ENCODE peak calls at places on chromosomes 13 and 19, in seven cellular contexts. X, A, Y, T, N, J and S are unnamed samples.

GRCh38 chr13:39408512-39408911 is 194.5 kb downstream of the LHFPL6 start:
- DNase-seq in Y (no peak), N (no peak), X (no peak), J (no peak), A (no peak), T (no peak), S (no peak)

GRCh38 chr19:38617764-38618589 is at the start of gene MAP4K1:
- DNase-seq in T (peak; percentile 67), Y (no peak), N (peak; percentile 59), X (no peak), J (peak; percentile 65), A (peak; percentile 53), S (peak; percentile 35)

GRCh38 chr13:35499131-35500051 is 22.9 kb upstream of the MAB21L1 start:
- DNase-seq in Y (no peak), N (no peak), X (no peak), A (no peak), T (no peak), J (no peak), S (no peak)

GRCh38 chr19:54129617-54129996 is 8.0 kb upstream of the CNOT3 start:
- DNase-seq in J (no peak), N (no peak), Y (no peak), T (no peak), A (no peak), X (no peak), S (no peak)

GRCh38 chr19:54160948-54161347 is 1.4 kb upstream of the LENG1 start:
- DNase-seq in A (no peak), T (no peak), Y (no peak), J (no peak), X (no peak), N (no peak), S (no peak)

GRCh38 chr19:38287604-38288003 is 16.4 kb upstream of the C19orf33 start:
- DNase-seq in Y (no peak), N (no peak), X (no peak), A (no peak), J (no peak), T (no peak), S (no peak)

GRCh38 chr13:90201198-90201597 is 1146.3 kb upstream of the MIR17HG start:
- DNase-seq in N (no peak), Y (peak; percentile 4), J (no peak), X (no peak), T (no peak), A (no peak), S (no peak)

GRCh38 chr19:43503501-43504425 is 783 bp downstream of the PHLDB3 start:
- DNase-seq in N (peak; percentile 98), T (peak; percentile 98), A (peak; percentile 98), Y (peak; percentile 99), X (peak; percentile 98), J (peak; percentile 99), S (peak; percentile 100)

GRCh38 chr19:48926909-48927308 is 6.6 kb upstream of the DHDH start:
- DNase-seq in N (no peak), J (no peak), T (peak; percentile 70), A (peak; percentile 64), X (peak; percentile 69), Y (peak; percentile 54), S (peak; percentile 41)

GRCh38 chr19:31261019-31261595 is 88.1 kb downstream of the TSHZ3 start:
- DNase-seq in J (no peak), A (peak; percentile 2), N (no peak), Y (no peak), X (no peak), T (no peak), S (no peak)

GRCh38 chr13:34867590-34867989 is 74.5 kb upstream of the NBEA start:
- DNase-seq in N (no peak), T (no peak), J (no peak), X (no peak), Y (no peak), A (no peak), S (no peak)

GRCh38 chr19:49691243-49692101 is 556 bp downstream of the CPT1C start:
- DNase-seq in N (peak; percentile 64), J (no peak), Y (peak; percentile 79), X (peak; percentile 64), A (no peak), T (peak; percentile 58), S (peak; percentile 48)

GRCh38 chr19:47283405-47284059 is 8.8 kb downstream of the INAFM1 start:
- DNase-seq in Y (no peak), N (no peak), X (no peak), A (no peak), J (no peak), T (no peak), S (no peak)

GRCh38 chr19:45646345-45646698 is 7.1 kb upstream of the EML2 start:
- DNase-seq in J (no peak), A (no peak), X (no peak), T (no peak), Y (no peak), N (no peak), S (no peak)

GRCh38 chr13:112217431-112217830 is 150.5 kb downstream of the SOX1 start:
- DNase-seq in N (no peak), J (no peak), X (no peak), Y (no peak), A (no peak), T (no peak), S (no peak)

GRCh38 chr19:56170261-56170660 is 5.5 kb upstream of the GALP start:
- DNase-seq in J (peak; percentile 63), Y (peak; percentile 28), T (peak; percentile 82), A (no peak), X (no peak), N (no peak), S (peak; percentile 60)

DNA sequence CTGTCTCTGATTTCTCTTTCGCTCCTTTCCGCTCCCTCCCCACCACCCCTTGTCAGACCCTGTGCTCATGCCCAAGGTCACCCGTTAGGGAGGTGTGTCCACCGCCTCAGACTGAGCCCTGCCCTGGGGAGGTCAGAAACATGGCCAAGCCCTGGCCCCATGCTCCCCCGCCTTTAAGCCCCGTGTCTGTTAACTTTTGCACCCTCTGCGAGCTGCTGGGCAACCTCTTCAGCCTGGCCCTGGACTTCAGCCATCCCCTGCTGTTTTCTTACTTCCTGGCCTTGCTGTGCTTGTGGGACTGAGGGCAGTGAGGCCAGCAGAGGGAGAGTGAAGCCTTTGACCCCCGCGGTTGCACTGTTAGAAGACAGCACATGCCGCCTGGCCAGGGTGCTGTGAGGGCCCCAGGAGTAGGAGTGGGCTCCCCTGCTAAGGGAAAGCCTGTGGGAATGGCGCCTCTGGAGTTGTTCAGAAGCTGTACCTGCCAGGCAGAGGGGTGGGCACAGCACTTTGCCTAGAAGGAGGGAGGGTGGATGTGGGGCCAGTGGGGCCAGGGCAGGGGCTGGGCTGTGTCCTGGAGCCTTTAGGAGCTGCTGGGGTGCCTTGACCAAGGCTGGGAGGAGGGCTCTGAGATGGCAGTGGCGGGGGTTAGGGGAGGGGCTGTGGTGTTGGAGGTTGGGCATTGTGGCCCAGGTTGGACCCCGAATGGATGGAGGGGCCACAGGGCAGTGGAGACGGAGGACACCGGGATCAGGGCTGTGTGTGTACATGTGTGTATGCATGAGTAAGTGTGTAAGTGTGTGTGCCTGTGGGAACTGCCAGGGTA is 7.9 kb downstream of the UPF1 start:
- DNase-seq in X (no peak), T (no peak), J (no peak), Y (peak; percentile 44), N (no peak), A (peak; percentile 61), S (no peak)
- H3K4me1 ChIP-seq in X (no peaks in the 10 kb centered on the region), T (peaks cover 91% of the 10 kb centered on the region), J (peaks cover 5% of the 10 kb centered on the region), Y (peaks cover 26% of the 10 kb centered on the region), N (peaks cover 70% of the 10 kb centered on the region), A (peaks cover 100% of the 10 kb centered on the region), S (peaks cover 99% of the 10 kb centered on the region)

DNA sequence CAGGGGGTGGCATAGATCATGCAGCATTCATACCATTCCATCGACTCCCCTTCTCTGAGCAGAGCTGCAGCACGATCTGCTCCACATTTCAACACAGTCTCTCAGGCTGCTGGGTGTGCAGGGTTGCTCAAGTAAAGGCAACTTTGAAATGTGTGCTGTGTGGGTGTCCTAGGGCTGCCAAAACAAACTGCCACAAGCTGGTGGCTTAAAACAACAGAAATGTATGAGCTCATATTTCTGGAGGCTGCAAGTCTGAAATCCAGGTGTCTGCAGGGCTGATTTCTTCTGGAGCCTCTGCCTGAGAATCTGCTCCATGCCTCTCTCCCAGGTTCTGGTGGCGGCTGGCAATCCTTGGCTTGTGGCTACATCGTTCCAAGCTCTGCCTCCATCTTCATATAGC is 63.7 kb upstream of the WDFY2 start:
- DNase-seq in Y (peak; percentile 24), T (no peak), A (no peak), N (no peak), J (no peak), X (no peak), S (no peak)
- H3K4me1 ChIP-seq in Y (peaks cover 13% of the 10 kb centered on the region), T (no peaks in the 10 kb centered on the region), A (peaks cover 7% of the 10 kb centered on the region), N (no peaks in the 10 kb centered on the region), J (no peaks in the 10 kb centered on the region), X (no peaks in the 10 kb centered on the region), S (no peaks in the 10 kb centered on the region)

GRCh38 chr13:99067160-99067985 is 89.5 kb upstream of the DOCK9 start:
- DNase-seq in X (no peak), A (no peak), T (no peak), Y (peak; percentile 17), J (no peak), N (no peak), S (no peak)
- H3K4me1 ChIP-seq in X (no peaks in the 10 kb centered on the region), A (peaks cover 23% of the 10 kb centered on the region), T (peaks cover 24% of the 10 kb centered on the region), Y (peaks cover 11% of the 10 kb centered on the region), J (no peaks in the 10 kb centered on the region), N (no peaks in the 10 kb centered on the region), S (peaks cover 17% of the 10 kb centered on the region)

GRCh38 chr13:94313321-94313720 is 166.2 kb downstream of the DCT start:
- DNase-seq in J (no peak), N (no peak), X (no peak), A (no peak), T (no peak), Y (no peak), S (no peak)

GRCh38 chr13:94318418-94318817 is 161.1 kb downstream of the DCT start:
- DNase-seq in A (no peak), T (no peak), J (no peak), N (no peak), X (no peak), Y (no peak), S (no peak)

GRCh38 chr13:94311893-94312292 is 167.6 kb downstream of the DCT start:
- DNase-seq in Y (no peak), A (no peak), J (no peak), T (no peak), X (no peak), N (no peak), S (no peak)

GRCh38 chr13:94312511-94313191 is 166.8 kb downstream of the DCT start:
- DNase-seq in N (no peak), Y (no peak), X (no peak), J (no peak), A (no peak), T (no peak), S (no peak)

DNA sequence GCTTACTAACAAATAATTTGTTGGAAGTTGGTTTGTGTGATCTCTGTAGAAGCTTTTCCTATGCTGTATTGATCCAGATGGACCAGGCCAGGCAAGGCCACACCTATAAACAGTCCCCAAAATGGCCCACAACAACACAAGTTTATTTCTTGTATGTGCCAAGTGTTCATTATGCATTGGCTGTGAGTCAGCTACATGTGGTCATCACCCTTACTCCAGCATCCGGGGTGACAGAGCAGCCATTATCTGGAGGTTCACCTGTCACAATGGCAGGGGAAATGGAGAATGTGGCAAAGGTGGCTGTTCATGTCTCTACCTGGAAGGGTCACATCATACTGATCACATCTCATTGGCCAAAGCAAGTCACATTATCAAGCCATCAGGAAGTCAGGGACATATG is 164.3 kb downstream of the DCT start:
- DNase-seq in Y (no peak), T (no peak), J (no peak), A (no peak), N (no peak), X (no peak), S (no peak)
- H3K4me1 ChIP-seq in Y (peaks cover 8% of the 10 kb centered on the region), T (no peaks in the 10 kb centered on the region), J (no peaks in the 10 kb centered on the region), A (peaks cover 2% of the 10 kb centered on the region), N (peaks cover 4% of the 10 kb centered on the region), X (no peaks in the 10 kb centered on the region), S (peaks cover 4% of the 10 kb centered on the region)